ENCODE peak calls at places on chromosomes 12 and 14, in five cellular contexts. J is iris pigment epithelial cell, N is GF-D8, K is posterior vena cava, W is EL. T is an unnamed sample.
A peak's percentile ranks its signal among the peaks of the same experiment; 100 is the strongest.

GRCh38 chr12:26269554-26270284 is 74.3 kb downstream of the SSPN start:
- DNase-seq in J (no peak), N (no peak), K (no peak), W (no peak), T (no peak)

GRCh38 chr14:52950898-52951729 is at the start of gene FERMT2:
- DNase-seq in J (peak; percentile 82), N (no peak), K (peak; percentile 95), W (peak; percentile 92), T (peak; percentile 94)

GRCh38 chr12:95648990-95649791 is 97.9 kb upstream of the USP44 start:
- DNase-seq in J (no peak), N (no peak), K (no peak), W (peak; percentile 98), T (no peak)

GRCh38 chr12:91896725-91897515 is 248.7 kb downstream of the BTG1 start:
- DNase-seq in J (no peak), N (no peak), K (peak; percentile 76), W (no peak), T (no peak)

GRCh38 chr14:51369814-51370213 is 129.8 kb downstream of the TMX1 start:
- DNase-seq in J (no peak), N (no peak), K (no peak), W (no peak), T (no peak)

GRCh38 chr14:95189400-95190162 is 32.3 kb upstream of the DICER1 start:
- DNase-seq in J (no peak), N (no peak), K (no peak), W (no peak), T (no peak)

GRCh38 chr14:29757711-29758233 is 169.9 kb downstream of the PRKD1 start:
- DNase-seq in J (no peak), N (no peak), K (no peak), W (no peak), T (no peak)

GRCh38 chr14:40599726-40600125 is 1007.0 kb upstream of the LRFN5 start:
- DNase-seq in J (peak; percentile 12), N (no peak), K (no peak), W (no peak), T (no peak)

GRCh38 chr14:60848066-60848465 is 113.5 kb downstream of the MNAT1 start:
- DNase-seq in J (no peak), N (no peak), K (no peak), W (no peak), T (no peak)

GRCh38 chr14:68139466-68140110 is 320.0 kb downstream of the RAD51B start:
- DNase-seq in J (no peak), N (no peak), K (no peak), W (no peak), T (no peak)

GRCh38 chr14:96165493-96166474 is 38.9 kb upstream of the BDKRB2 start:
- DNase-seq in J (no peak), N (no peak), K (no peak), W (no peak), T (no peak)

GRCh38 chr12:65122661-65123060 is 1.6 kb upstream of the WIF1 start:
- DNase-seq in J (no peak), N (no peak), K (no peak), W (no peak), T (no peak)

GRCh38 chr12:92899388-92900001 is 29.6 kb downstream of the EEA1 start:
- DNase-seq in J (peak; percentile 99), N (no peak), K (peak; percentile 94), W (peak; percentile 99), T (no peak)

GRCh38 chr12:130342442-130342841 is 4.8 kb downstream of the PIWIL1 start:
- DNase-seq in J (no peak), N (no peak), K (no peak), W (no peak), T (no peak)

GRCh38 chr12:86838709-86839108 is 582.5 kb upstream of the MGAT4C start:
- DNase-seq in J (peak; percentile 0), N (no peak), K (no peak), W (no peak), T (no peak)

GRCh38 chr14:43651896-43652295 is 855.2 kb downstream of the FSCB start:
- DNase-seq in J (no peak), N (no peak), K (no peak), W (no peak), T (no peak)

GRCh38 chr12:122819209-122819805 is 15.9 kb upstream of the HIP1R start:
- DNase-seq in J (no peak), N (no peak), K (peak; percentile 5), W (no peak), T (no peak)